ENCODE peak calls at places on chromosomes 5 and 9, in five cellular contexts. H is cardiac muscle cell, S is fibroblast of gingiva, V is NCI-H774, F is NCI-H524. P is an unnamed sample.

GRCh38 chr9:76194896-76195295 is 199.3 kb downstream of the RFK start:
- DNase-seq in H (no peak), S (no peak), V (no peak), F (no peak), P (no peak)

GRCh38 chr5:78547731-78548189 is 100.8 kb downstream of the LHFPL2 start:
- DNase-seq in H (peak), S (peak), V (no peak), F (no peak), P (peak)

GRCh38 chr5:171449426-171449825 is 30.0 kb downstream of the FGF18 start:
- DNase-seq in H (no peak), S (no peak), V (no peak), F (no peak), P (no peak)

GRCh38 chr9:107299437-107299836 is 16.4 kb downstream of the RAD23B start:
- DNase-seq in H (no peak), S (no peak), V (no peak), F (no peak), P (no peak)

GRCh38 chr5:128844354-128844923 is 120.8 kb upstream of the SLC27A6 start:
- DNase-seq in H (peak), S (peak), V (peak), F (no peak), P (no peak)

GRCh38 chr9:98109052-98109451 is 10.0 kb downstream of the TRIM14 start:
- DNase-seq in H (no peak), S (no peak), V (no peak), F (no peak), P (no peak)

GRCh38 chr5:18798058-18798457 is 1163.8 kb downstream of the TAF11L14 start:
- DNase-seq in H (no peak), S (no peak), V (no peak), F (no peak), P (no peak)

GRCh38 chr9:119179701-119180100 is 189.5 kb downstream of the BRINP1 start:
- DNase-seq in H (no peak), S (no peak), V (no peak), F (no peak), P (no peak)

GRCh38 chr5:173093597-173093996 is 37.4 kb downstream of the CREBRF start:
- DNase-seq in H (peak), S (no peak), V (no peak), F (no peak), P (no peak)